ENCODE peak calls at places on chromosomes 12 and 14, in four cellular contexts. Z is HepG2, K is A549, D is GM12878. B is an unnamed sample.

GRCh38 chr12:68294246-68294645 is 37.9 kb downstream of the MDM1 start:
- DNase-seq in Z (no peak), K (no peak), D (no peak), B (no peak)

GRCh38 chr12:70812124-70812523 is 108.4 kb downstream of the PTPRR start:
- DNase-seq in K (no peak), D (no peak), Z (no peak), B (no peak)

GRCh38 chr12:20486233-20486632 is 117.9 kb downstream of the PDE3A start:
- DNase-seq in K (no peak), D (no peak), Z (no peak), B (no peak)

GRCh38 chr12:91582799-91583198 is 400.2 kb upstream of the DCN start:
- DNase-seq in Z (no peak), K (no peak), D (no peak), B (no peak)

GRCh38 chr14:74278080-74278479 is 24.7 kb downstream of the ABCD4 start:
- DNase-seq in Z (no peak), K (no peak), D (no peak), B (no peak)

GRCh38 chr12:111976291-111976690 is 36.7 kb downstream of the TMEM116 start:
- DNase-seq in K (no peak), D (no peak), Z (no peak), B (no peak)

GRCh38 chr12:110224379-110225304 is 56.4 kb upstream of the ATP2A2 start:
- DNase-seq in D (no peak), K (peak), Z (peak), B (peak)

GRCh38 chr14:54259821-54260220 is 137.0 kb upstream of the CDKN3 start:
- DNase-seq in K (no peak), D (no peak), Z (no peak), B (no peak)

GRCh38 chr12:114662512-114663177 is 21.3 kb downstream of the TBX3 start:
- DNase-seq in D (peak), K (peak), Z (peak), B (peak)

GRCh38 chr14:102201369-102201748 is 61.7 kb downstream of the WDR20 start:
- DNase-seq in Z (no peak), D (peak), K (no peak), B (no peak)

GRCh38 chr14:72723741-72724530 is 170.0 kb downstream of the DPF3 start:
- DNase-seq in K (no peak), Z (no peak), D (no peak), B (no peak)

GRCh38 chr14:95901014-95901413 is 24.4 kb downstream of the TUNAR start:
- DNase-seq in K (no peak), D (no peak), Z (no peak), B (no peak)

GRCh38 chr12:57729321-57729844 is 9.2 kb downstream of the AGAP2 start:
- DNase-seq in Z (no peak), K (no peak), D (no peak), B (no peak)

GRCh38 chr14:64860039-64860438 is 19.7 kb downstream of the SPTB start:
- DNase-seq in D (no peak), K (no peak), Z (no peak), B (no peak)

GRCh38 chr12:52630609-52631200 is 12.3 kb upstream of the KRT73 start:
- DNase-seq in Z (no peak), D (no peak), K (no peak), B (no peak)

GRCh38 chr14:74980746-74981661 is 21.7 kb upstream of the EIF2B2 start:
- DNase-seq in K (no peak), D (no peak), Z (no peak), B (no peak)

GRCh38 chr12:64691793-64692583 is 67.2 kb downstream of the GNS start:
- DNase-seq in Z (no peak), D (no peak), K (no peak), B (no peak)

GRCh38 chr14:39807271-39807670 is 375.0 kb upstream of the FBXO33 start:
- DNase-seq in D (no peak), Z (no peak), K (no peak), B (no peak)

GRCh38 chr14:42683690-42684089 is 1077.0 kb downstream of the LRFN5 start:
- DNase-seq in D (no peak), Z (no peak), K (no peak), B (no peak)

GRCh38 chr14:61512508-61512907 is 182.8 kb upstream of the HIF1A start:
- DNase-seq in D (no peak), Z (no peak), K (no peak), B (no peak)

GRCh38 chr12:29396774-29397173 is 15.8 kb upstream of the ERGIC2 start:
- DNase-seq in D (no peak), K (no peak), Z (no peak), B (no peak)

GRCh38 chr14:65354715-65355114 is 57.8 kb upstream of the FUT8 start:
- DNase-seq in K (no peak), Z (no peak), D (no peak), B (no peak)

GRCh38 chr14:63713058-63713457 is 14.8 kb downstream of the SGPP1 start:
- DNase-seq in Z (no peak), K (no peak), D (no peak), B (no peak)

GRCh38 chr12:46414591-46415268 is 42.2 kb upstream of the SLC38A2 start:
- DNase-seq in D (no peak), K (no peak), Z (no peak), B (no peak)

DNA sequence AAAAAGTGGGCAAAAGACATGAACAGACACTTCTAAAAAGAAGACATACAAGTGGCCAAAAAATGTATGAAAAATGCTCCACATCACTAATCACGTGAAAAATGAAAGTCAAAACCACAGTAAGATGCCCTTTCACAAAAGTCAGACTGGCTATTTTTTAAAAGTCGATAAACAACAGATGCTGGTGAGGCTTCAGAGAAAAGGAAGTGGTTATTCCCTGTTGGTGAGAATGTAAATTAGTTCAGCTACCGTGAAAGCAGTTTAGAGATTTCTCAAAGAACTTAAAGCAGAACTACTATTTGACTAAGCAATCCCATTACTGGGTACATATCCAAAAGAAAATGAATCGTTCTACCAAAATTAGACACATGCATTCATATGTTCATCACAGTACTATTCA is 237.0 kb downstream of the KIF21A start:
- DNase-seq in D (peak), K (no peak), Z (no peak), B (no peak)
- TF ChIP-seq PBX3 in D (no peak), K (no peak), Z (no peak), B (no peak)

DNA sequence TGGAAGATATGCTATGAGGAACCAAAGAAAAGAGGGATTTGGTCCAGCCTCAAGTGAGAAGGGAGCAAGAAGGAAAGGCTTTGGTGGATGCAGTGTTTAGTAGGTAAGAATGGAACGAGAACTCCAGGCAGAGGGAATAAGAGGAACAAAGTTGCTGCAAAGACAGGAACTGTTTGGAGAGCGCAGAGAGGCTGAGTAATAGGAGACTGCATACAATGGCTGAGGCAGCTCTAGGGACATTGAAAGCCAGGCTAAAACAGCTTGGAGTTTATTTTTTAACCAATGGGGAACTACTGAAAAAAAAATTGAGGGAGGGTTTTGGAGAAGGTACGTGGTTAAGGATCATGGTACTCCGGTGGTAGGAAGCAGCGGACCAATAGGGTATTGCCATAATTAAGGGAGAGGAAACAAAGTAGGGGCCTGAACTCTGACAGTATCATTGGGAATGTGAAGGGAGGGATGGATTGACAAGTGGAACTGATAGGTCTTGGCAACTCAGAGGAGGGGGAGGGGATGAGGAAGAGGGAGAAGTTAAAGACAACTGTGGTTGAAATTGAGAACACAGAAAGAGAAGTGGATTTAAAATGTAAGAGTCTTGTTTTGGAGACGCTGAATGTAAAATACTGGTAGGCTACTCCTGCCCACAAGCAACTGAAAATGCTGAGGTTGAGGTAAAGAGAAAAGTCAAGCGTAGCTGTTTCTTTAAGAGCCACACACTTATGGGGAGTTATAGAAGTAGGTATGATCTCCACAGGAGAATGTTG is 4.8 kb downstream of the ASCL4 start:
- DNase-seq in Z (no peak), D (peak), K (no peak), B (no peak)
- TF ChIP-seq RFX5 in Z (no peak), D (no peak), K (no peak), B (no peak)

DNA sequence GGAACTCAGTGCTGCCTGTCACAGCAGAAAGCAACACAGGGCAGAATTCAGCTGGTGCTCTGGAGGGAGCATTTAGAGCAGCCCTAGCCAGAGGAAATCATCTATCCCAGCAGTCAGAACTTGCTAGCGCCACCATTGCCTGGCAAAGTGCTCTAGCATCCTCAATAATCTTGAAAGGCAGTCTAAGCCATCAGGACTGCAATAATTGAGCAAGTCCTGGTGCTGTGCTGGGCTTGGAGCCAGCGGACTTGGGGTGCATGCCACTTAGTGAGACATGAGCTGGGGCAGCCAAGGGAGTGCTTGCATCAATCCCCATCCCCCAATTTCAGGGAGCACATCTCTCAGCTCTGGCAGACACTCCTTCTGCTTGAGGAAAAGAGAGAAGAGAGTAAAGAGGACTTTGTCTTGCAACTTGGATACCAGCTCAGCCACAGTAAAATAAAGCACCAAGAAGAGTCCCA is 44.7 kb upstream of the ZDHHC17 start:
- DNase-seq in Z (no peak), K (no peak), D (no peak), B (no peak)
- TF ChIP-seq PBX3 in Z (no peak), K (no peak), D (no peak), B (no peak)

GRCh38 chr12:95764848-95765247 is 25.7 kb downstream of the NTN4 start:
- DNase-seq in Z (no peak), K (no peak), D (no peak), B (no peak)

GRCh38 chr12:95760371-95760770 is 30.2 kb downstream of the NTN4 start:
- DNase-seq in D (no peak), Z (no peak), K (no peak), B (no peak)

GRCh38 chr12:95762123-95762785 is 28.3 kb downstream of the NTN4 start:
- DNase-seq in D (no peak), Z (peak), K (no peak), B (no peak)

GRCh38 chr12:95766356-95767019 is 24.1 kb downstream of the NTN4 start:
- DNase-seq in D (no peak), K (no peak), Z (peak), B (no peak)

DNA sequence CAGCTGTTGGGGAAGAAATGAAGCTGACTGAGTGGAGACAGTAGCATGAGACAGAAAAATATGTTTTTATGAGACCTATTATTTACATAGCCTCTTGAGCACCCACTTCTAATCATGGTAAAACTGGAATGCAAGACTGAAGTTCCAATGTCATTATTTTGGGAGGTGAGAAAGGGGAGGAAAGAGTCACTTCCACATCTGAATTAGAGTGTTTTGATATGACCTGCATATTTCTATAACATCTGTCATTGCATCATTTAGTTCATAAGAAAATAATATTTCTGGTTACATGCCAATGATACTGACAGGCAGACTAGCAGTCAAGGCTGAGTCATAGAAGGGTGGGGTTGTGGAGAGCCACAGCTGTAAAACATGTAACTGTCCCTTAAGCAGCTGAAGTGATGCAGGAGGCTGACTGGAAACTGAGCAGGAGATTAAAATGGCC is 26.7 kb downstream of the NTN4 start:
- DNase-seq in D (no peak), K (peak), Z (peak), B (no peak)
- TF ChIP-seq RFX5 in D (no peak), K (no peak), Z (no peak), B (no peak)

GRCh38 chr12:100574262-100575074 is 984 bp downstream of the GAS2L3 start:
- DNase-seq in D (no peak), K (peak), Z (no peak), B (peak)
- TF ChIP-seq PBX3 in D (no peak), K (no peak), Z (no peak), B (no peak)

DNA sequence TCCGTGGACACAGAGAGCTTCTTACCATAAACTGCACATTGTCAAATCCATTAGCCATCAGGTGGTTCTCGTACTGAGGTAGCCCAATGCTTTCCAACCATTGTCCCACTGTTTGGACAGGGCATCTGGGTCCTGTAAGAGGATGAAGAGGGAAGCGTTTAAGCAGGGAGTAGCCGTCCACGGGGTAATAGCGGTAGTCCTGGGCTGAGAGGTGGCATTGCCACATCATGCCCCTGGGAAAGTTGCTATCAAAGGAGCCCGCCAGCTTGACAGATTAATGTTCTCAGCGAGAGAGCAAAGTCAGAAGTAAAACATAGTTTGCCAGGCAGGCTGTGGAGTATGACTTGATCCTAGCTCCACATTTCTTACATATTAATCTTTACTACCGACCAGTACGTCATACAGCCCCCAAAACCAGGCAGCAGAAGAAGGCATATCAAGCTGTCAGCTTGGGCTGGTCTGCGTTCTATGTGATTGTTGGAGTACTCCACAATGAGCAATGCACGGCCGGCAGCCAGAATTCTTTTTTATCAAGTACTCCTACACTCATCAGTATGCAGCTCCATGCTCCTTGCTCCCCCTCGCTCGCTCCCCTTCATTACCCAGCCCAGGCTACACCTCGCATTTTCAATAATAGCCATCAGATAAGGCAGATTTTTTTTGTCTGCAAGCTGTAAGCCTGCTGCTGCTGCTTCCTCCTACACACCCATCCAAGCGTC is 493.1 kb upstream of the GARIN6 start:
- DNase-seq in D (no peak), Z (no peak), K (no peak), B (no peak)
- TF ChIP-seq RFX5 in D (no peak), Z (no peak), K (no peak), B (no peak)

DNA sequence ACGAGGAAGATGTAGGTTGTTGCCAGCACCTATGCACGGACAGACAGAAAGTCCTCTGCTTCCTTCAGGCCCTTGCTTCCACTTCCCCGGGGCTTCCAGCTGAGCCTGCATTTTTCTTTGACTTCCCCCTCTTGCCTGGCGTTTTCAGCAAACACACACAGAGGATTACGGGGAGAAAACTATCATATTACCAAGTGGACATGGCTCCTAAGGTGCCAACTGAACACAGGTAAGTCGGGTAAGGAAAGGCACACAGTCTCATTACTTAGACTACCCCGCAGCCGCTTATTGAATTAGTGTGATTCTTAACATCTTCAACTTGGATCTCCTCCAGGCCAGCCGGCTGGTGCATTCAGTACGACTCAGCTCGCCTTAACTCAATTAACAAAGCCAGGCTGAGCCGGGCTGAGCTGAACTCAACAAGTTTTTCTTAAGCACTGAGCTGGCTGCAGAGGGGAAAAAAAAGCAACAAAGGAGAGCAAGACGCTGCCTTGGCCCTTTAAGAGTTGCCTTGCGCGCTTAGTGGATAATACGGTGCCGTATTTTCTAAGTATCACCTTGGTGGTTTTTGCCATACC is 19.2 kb upstream of the MAP1LC3B2 start:
- DNase-seq in D (no peak), K (no peak), Z (no peak), B (peak)
- TF ChIP-seq PBX3 in D (no peak), K (no peak), Z (no peak), B (no peak)